ENCODE peak calls at places on chromosomes 4 and X, in nine cellular contexts. V, U, W, M, G, Z, L, A and B are unnamed samples.

GRCh38 chr4:29047341-29048041 is 1672.7 kb upstream of the PCDH7 start:
- DNase-seq in V (no peak), U (no peak), W (peak), M (peak), G (no peak), Z (no peak), L (no peak), A (no peak), B (no peak)

GRCh38 chrX:85140963-85141362 is 102.6 kb downstream of the SATL1 start:
- DNase-seq in V (no peak), U (no peak), W (no peak), M (no peak), G (no peak), Z (no peak), L (no peak), A (no peak), B (no peak)

GRCh38 chr4:25814323-25814722 is 48.5 kb downstream of the SEL1L3 start:
- DNase-seq in V (peak), U (no peak), W (no peak), M (peak), G (peak), Z (peak), L (no peak), A (no peak), B (no peak)

GRCh38 chr4:40124690-40125089 is 68.0 kb downstream of the N4BP2 start:
- DNase-seq in V (no peak), U (no peak), W (no peak), M (no peak), G (no peak), Z (no peak), L (no peak), A (no peak), B (no peak)

GRCh38 chr4:140252742-140253555 is 99.0 kb upstream of the MAML3 start:
- DNase-seq in V (peak), U (peak), W (peak), M (peak), G (peak), Z (peak), L (peak), A (peak), B (peak)

GRCh38 chrX:48938721-48939416 is 18.5 kb downstream of the OTUD5 start:
- DNase-seq in V (no peak), U (no peak), W (no peak), M (no peak), G (no peak), Z (no peak), L (no peak), A (peak), B (no peak)

GRCh38 chrX:106894978-106895452 is 8.1 kb downstream of the RIPPLY1 start:
- DNase-seq in V (peak), U (no peak), W (no peak), M (peak), G (no peak), Z (peak), L (peak), A (no peak), B (no peak)

GRCh38 chr4:96784336-96784735 is 944.4 kb downstream of the PDHA2 start:
- DNase-seq in V (no peak), U (no peak), W (no peak), M (no peak), G (no peak), Z (no peak), L (no peak), A (no peak), B (no peak)

GRCh38 chrX:69022430-69022829 is 142.8 kb downstream of the PJA1 start:
- DNase-seq in V (no peak), U (no peak), W (no peak), M (no peak), G (no peak), Z (no peak), L (no peak), A (no peak), B (no peak)

GRCh38 chr4:139028191-139028661 is 12.6 kb downstream of the NOCT start:
- DNase-seq in V (peak), U (no peak), W (no peak), M (peak), G (no peak), Z (no peak), L (no peak), A (no peak), B (no peak)

GRCh38 chr4:151931563-151931962 is 170.8 kb upstream of the GATB start:
- DNase-seq in V (no peak), U (peak), W (no peak), M (no peak), G (no peak), Z (no peak), L (no peak), A (no peak), B (no peak)

GRCh38 chr4:17780461-17781071 is 855 bp downstream of the FAM184B start:
- DNase-seq in V (no peak), U (no peak), W (no peak), M (no peak), G (no peak), Z (peak), L (no peak), A (no peak), B (no peak)

GRCh38 chr4:95304898-95305297 is 243.9 kb downstream of the UNC5C start:
- DNase-seq in V (no peak), U (no peak), W (no peak), M (no peak), G (no peak), Z (peak), L (no peak), A (no peak), B (no peak)

GRCh38 chrX:87571965-87572364 is 54.4 kb downstream of the KLHL4 start:
- DNase-seq in V (no peak), U (no peak), W (no peak), M (no peak), G (no peak), Z (peak), L (no peak), A (no peak), B (no peak)

GRCh38 chrX:22135994-22136684 is 104.0 kb downstream of the PHEX start:
- DNase-seq in V (peak), U (peak), W (no peak), M (no peak), G (no peak), Z (peak), L (peak), A (no peak), B (no peak)

GRCh38 chr4:91758487-91758886 is 545.3 kb upstream of the GRID2 start:
- DNase-seq in V (no peak), U (no peak), W (no peak), M (no peak), G (no peak), Z (peak), L (no peak), A (no peak), B (no peak)

GRCh38 chr4:76550966-76551780 is 116.1 kb downstream of the SHROOM3 start:
- DNase-seq in V (no peak), U (no peak), W (no peak), M (no peak), G (no peak), Z (peak), L (no peak), A (no peak), B (no peak)

GRCh38 chr4:44354172-44354571 is 94.4 kb downstream of the KCTD8 start:
- DNase-seq in V (no peak), U (no peak), W (no peak), M (no peak), G (no peak), Z (no peak), L (no peak), A (no peak), B (no peak)

GRCh38 chr4:131006388-131006787 is 1910.4 kb downstream of the C4orf33 start:
- DNase-seq in V (no peak), U (no peak), W (no peak), M (no peak), G (no peak), Z (no peak), L (no peak), A (no peak), B (no peak)

GRCh38 chr4:61406677-61407076 is 206.6 kb downstream of the ADGRL3 start:
- DNase-seq in V (no peak), U (no peak), W (no peak), M (no peak), G (no peak), Z (peak), L (no peak), A (no peak), B (no peak)

GRCh38 chrX:134418317-134419113 is 41.5 kb upstream of the HPRT1 start:
- DNase-seq in V (peak), U (no peak), W (no peak), M (no peak), G (no peak), Z (no peak), L (no peak), A (no peak), B (no peak)

GRCh38 chr4:87185471-87185870 is 34.9 kb downstream of the KLHL8 start:
- DNase-seq in V (no peak), U (no peak), W (no peak), M (no peak), G (no peak), Z (no peak), L (no peak), A (no peak), B (no peak)
- H3K27ac ChIP-seq in V (no peak), U (no peak), W (no peak), M (no peak), G (no peak), Z (no peak), L (no peak), A (no peak), B (no peak)

DNA sequence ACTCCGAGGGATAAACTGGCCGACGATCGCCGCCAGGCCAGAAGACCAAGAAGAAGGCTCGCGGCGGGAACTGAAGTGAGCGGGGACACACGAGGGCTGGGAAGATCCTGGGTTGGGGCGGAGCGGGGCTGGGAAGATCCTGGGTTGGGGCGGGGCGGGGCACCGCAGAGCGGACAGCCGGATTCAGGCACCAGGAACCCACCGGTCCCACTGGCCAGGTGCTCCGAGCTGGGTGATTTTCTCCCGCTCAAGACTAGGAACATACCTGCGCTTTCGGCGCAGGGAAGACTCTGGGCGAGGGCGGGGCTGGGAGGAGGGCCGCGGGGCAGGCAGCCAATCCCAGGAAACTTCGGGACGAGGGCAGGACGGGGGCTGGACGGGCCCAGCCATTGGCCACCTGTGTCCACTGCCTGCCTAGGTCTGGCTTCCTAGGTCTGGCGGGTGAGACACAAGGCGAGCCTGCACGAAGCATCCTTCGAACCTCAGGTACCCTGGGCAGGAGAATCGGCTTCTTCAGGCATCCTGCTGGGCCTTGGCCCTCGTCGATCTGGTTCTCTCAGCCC is at the start of gene ERVMER34-1:
- DNase-seq in V (peak), U (peak), W (peak), M (peak), G (peak), Z (peak), L (peak), A (no peak), B (peak)
- H3K4me3 ChIP-seq in V (peak), U (peak), W (peak), M (peak), G (peak), Z (peak), L (peak), A (peak), B (peak)

GRCh38 chr4:67918428-67918827 is 34.6 kb upstream of the TMPRSS11D start:
- DNase-seq in V (no peak), U (peak), W (no peak), M (no peak), G (no peak), Z (no peak), L (no peak), A (no peak), B (no peak)
- TF ChIP-seq CTCF in V (no peak), U (peak), W (no peak), M (no peak), G (no peak), Z (no peak), L (no peak), A (no peak), B (no peak)

GRCh38 chr4:109703664-109704351 is 563 bp upstream of the CASP6 start:
- DNase-seq in V (no peak), U (peak), W (no peak), M (no peak), G (no peak), Z (no peak), L (no peak), A (no peak), B (no peak)

GRCh38 chr4:109702950-109703663 is at the start of gene CASP6:
- DNase-seq in V (peak), U (peak), W (peak), M (peak), G (peak), Z (peak), L (peak), A (peak), B (peak)

GRCh38 chr4:109699553-109700225 is 3.6 kb downstream of the CASP6 start:
- DNase-seq in V (no peak), U (no peak), W (no peak), M (no peak), G (no peak), Z (peak), L (no peak), A (no peak), B (no peak)

GRCh38 chr4:109701566-109702399 is 1.5 kb downstream of the CASP6 start:
- DNase-seq in V (no peak), U (peak), W (no peak), M (no peak), G (no peak), Z (no peak), L (no peak), A (no peak), B (no peak)
- H3K27ac ChIP-seq in V (peak), U (peak), W (peak), M (peak), G (no peak), Z (peak), L (no peak), A (peak), B (no peak)

DNA sequence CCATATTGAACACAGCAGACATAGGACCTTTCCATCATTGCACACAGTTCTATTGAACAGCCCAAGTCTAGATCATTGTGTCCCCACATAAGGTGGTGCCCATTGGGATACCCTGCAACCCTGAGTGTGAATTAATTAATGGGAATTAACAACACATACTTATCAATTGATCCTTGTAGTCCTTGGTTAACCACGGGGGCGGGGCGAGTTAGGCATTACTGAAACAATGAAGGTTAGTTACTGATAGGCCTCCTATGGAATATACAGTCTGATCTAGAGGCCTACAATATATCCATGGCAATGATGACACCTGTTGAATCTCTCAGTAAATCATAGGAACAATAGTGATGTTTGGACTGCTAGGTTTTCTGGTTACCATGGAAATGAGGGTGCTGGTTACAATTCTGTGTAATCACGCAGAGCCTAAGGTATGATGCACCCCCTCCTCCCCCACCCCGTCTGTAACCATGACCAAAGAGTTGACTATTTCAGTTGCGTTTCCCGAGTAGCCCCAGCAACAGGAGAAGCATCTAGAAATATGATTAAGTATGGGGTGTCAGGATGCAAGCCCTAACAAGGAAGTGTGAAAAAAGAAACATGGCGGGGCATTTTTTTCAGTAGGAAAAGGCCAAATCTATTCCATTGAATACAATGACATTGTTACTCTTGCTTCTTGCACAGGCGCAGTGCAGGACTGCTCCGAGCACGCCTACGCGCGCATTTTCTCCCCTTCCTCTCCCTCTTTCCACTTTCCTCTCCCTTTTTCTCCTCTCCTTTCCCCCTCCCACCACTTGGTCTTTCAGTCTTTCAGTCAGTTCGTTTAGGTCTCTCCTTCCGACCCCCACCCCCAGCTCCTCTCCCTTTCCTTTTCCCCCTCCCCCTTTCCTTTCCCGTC is 674 bp upstream of the NONO start:
- DNase-seq in V (peak), U (no peak), W (no peak), M (no peak), G (no peak), Z (peak), L (no peak), A (no peak), B (no peak)
- H3K4me3 ChIP-seq in V (no peak), U (peak), W (peak), M (peak), G (peak), Z (peak), L (peak), A (peak), B (peak)